ENCODE peak calls at places on chromosomes 11 and 22, in ten cellular contexts. S is stimulated activated CD4-positive, alpha-beta T cell treated with anti-CD3 and anti-CD28 coated beads, TNF-alpha, amount 100 ng/mL, for 4 hours; M is activated naive CD4-positive, alpha-beta T cell treated with anti-CD3 and anti-CD28 coated beads, Interleukin-2, amount 50 U/mL, for 72 hours; I is substantia nigra; K is cardiac septum; D is nephron progenitor cell; N is T-cell; Q is A549; W is SHP77; X is lower leg skin. V is an unnamed sample.

GRCh38 chr22:38032681-38033521 is 24.3 kb upstream of the PICK1 start:
- DNase-seq in W (no peak), X (no peak), I (no peak), S (no peak), K (no peak), M (no peak), Q (peak), N (no peak), D (no peak), V (no peak)

GRCh38 chr11:65036931-65037330 is 4.1 kb upstream of the SAC3D1 start:
- DNase-seq in K (no peak), S (no peak), N (no peak), D (no peak), W (no peak), Q (no peak), I (peak), X (no peak), M (no peak), V (no peak)

GRCh38 chr11:104531075-104531474 is 367.1 kb upstream of the PDGFD start:
- DNase-seq in N (no peak), K (no peak), I (no peak), X (no peak), S (no peak), M (no peak), Q (peak), W (no peak), D (no peak), V (no peak)

GRCh38 chr11:59040607-59041006 is 45.5 kb upstream of the GLYATL1B start:
- DNase-seq in M (no peak), N (no peak), Q (no peak), D (no peak), I (no peak), X (no peak), K (no peak), W (peak), S (no peak), V (no peak)

GRCh38 chr11:119025099-119025473 is 5.6 kb downstream of the SLC37A4 start:
- DNase-seq in Q (no peak), K (no peak), M (no peak), S (no peak), D (no peak), N (no peak), W (no peak), X (no peak), I (no peak), V (no peak)

GRCh38 chr11:120566176-120566575 is 54.6 kb downstream of the GRIK4 start:
- DNase-seq in W (no peak), S (no peak), N (no peak), D (no peak), M (no peak), K (peak), I (no peak), Q (no peak), X (no peak), V (no peak)

GRCh38 chr11:113951487-113951886 is 23.4 kb upstream of the HTR3A start:
- DNase-seq in S (no peak), Q (no peak), D (no peak), I (no peak), W (no peak), K (no peak), M (no peak), X (no peak), N (no peak), V (no peak)

GRCh38 chr11:606245-606644 is 9.5 kb downstream of the IRF7 start:
- DNase-seq in M (no peak), W (no peak), N (no peak), Q (peak), X (peak), D (no peak), S (no peak), K (peak), I (no peak), V (no peak)

GRCh38 chr22:46445771-46446485 is 91.5 kb downstream of the CELSR1 start:
- DNase-seq in N (no peak), W (no peak), K (no peak), X (no peak), S (no peak), M (no peak), D (no peak), I (no peak), Q (no peak), V (no peak)

GRCh38 chr11:13862845-13863392 is 99.6 kb upstream of the SPON1 start:
- DNase-seq in I (no peak), D (no peak), S (no peak), M (no peak), K (no peak), N (no peak), X (no peak), Q (no peak), W (no peak), V (no peak)

GRCh38 chr11:68107689-68108088 is 13.5 kb downstream of the CHKA start:
- DNase-seq in Q (no peak), W (no peak), X (no peak), D (no peak), K (no peak), M (no peak), S (no peak), I (no peak), N (no peak), V (no peak)

GRCh38 chr11:1453611-1454386 is 32.8 kb downstream of the MOB2 start:
- DNase-seq in D (peak), W (no peak), X (no peak), M (no peak), K (no peak), N (peak), Q (no peak), I (no peak), S (no peak), V (no peak)